ENCODE peak calls at places on chromosomes 12 and 14, in four cellular contexts. Z, P, X and W are unnamed samples.

GRCh38 chr12:66280573-66280972 is 21.7 kb upstream of the HELB start:
- DNase-seq in Z (no peak), P (no peak), X (no peak), W (no peak)

GRCh38 chr12:63889236-63889635 is 44.7 kb downstream of the SRGAP1 start:
- DNase-seq in Z (no peak), P (peak), X (no peak), W (peak)

GRCh38 chr12:87953257-87953860 is 75.8 kb downstream of the C12orf50 start:
- DNase-seq in Z (no peak), P (peak), X (no peak), W (peak)

GRCh38 chr14:60815371-60815770 is 80.8 kb downstream of the MNAT1 start:
- DNase-seq in Z (no peak), P (no peak), X (no peak), W (no peak)

GRCh38 chr12:104643093-104643646 is 186.4 kb downstream of the CHST11 start:
- DNase-seq in Z (no peak), P (no peak), X (no peak), W (no peak)

GRCh38 chr12:108773798-108774788 is 42.8 kb upstream of the CORO1C start:
- DNase-seq in Z (peak), P (peak), X (peak), W (no peak)

GRCh38 chr12:24562761-24563392 is 386.0 kb downstream of the BCAT1 start:
- DNase-seq in Z (peak), P (peak), X (peak), W (peak)

GRCh38 chr14:83162351-83162929 is 1628.8 kb upstream of the SEL1L start:
- DNase-seq in Z (no peak), P (no peak), X (peak), W (no peak)

GRCh38 chr12:122872815-122873361 is 23.0 kb downstream of the VPS37B start:
- DNase-seq in Z (peak), P (no peak), X (peak), W (no peak)

GRCh38 chr14:34098045-34098984 is 147.4 kb upstream of the EGLN3 start:
- DNase-seq in Z (no peak), P (peak), X (peak), W (no peak)

GRCh38 chr14:30656190-30656632 is 34.1 kb downstream of the SCFD1 start:
- DNase-seq in Z (no peak), P (peak), X (peak), W (peak)

GRCh38 chr14:85423889-85424288 is 106.1 kb upstream of the FLRT2 start:
- DNase-seq in Z (no peak), P (no peak), X (no peak), W (no peak)